ENCODE peak calls at places on chromosomes 6 and 20, in five cellular contexts. One of them, this sample, is unnamed.

GRCh38 chr6:119738425-119738824 is 388.9 kb upstream of the MAN1A1 start:
- DNase-seq in cardiac muscle cell: no peak
- DNase-seq in heart right ventricle: no peak
- DNase-seq in AG09309: no peak
- DNase-seq in BJ: no peak
- DNase-seq in this sample: no peak

GRCh38 chr6:10402648-10403311 is 12.1 kb downstream of the TFAP2A start:
- DNase-seq in cardiac muscle cell: no peak
- DNase-seq in heart right ventricle: no peak
- DNase-seq in AG09309: no peak
- DNase-seq in BJ: no peak
- DNase-seq in this sample: no peak

GRCh38 chr20:34891166-34892062 is 15.0 kb downstream of the ACSS2 start:
- DNase-seq in cardiac muscle cell: peak
- DNase-seq in heart right ventricle: no peak
- DNase-seq in AG09309: peak
- DNase-seq in BJ: peak
- DNase-seq in this sample: peak

GRCh38 chr6:2158596-2159271 is 86.7 kb downstream of the GMDS start:
- DNase-seq in cardiac muscle cell: peak
- DNase-seq in heart right ventricle: no peak
- DNase-seq in AG09309: no peak
- DNase-seq in BJ: no peak
- DNase-seq in this sample: peak

GRCh38 chr20:9572690-9573089 is 58.3 kb downstream of the LAMP5 start:
- DNase-seq in cardiac muscle cell: no peak
- DNase-seq in heart right ventricle: no peak
- DNase-seq in AG09309: no peak
- DNase-seq in BJ: no peak
- DNase-seq in this sample: no peak

GRCh38 chr6:2471474-2471873 is 226.1 kb upstream of the GMDS start:
- DNase-seq in cardiac muscle cell: no peak
- DNase-seq in heart right ventricle: no peak
- DNase-seq in AG09309: no peak
- DNase-seq in BJ: no peak
- DNase-seq in this sample: no peak

GRCh38 chr6:139508023-139508422 is 133.6 kb upstream of the CITED2 start:
- DNase-seq in cardiac muscle cell: peak
- DNase-seq in heart right ventricle: no peak
- DNase-seq in AG09309: no peak
- DNase-seq in BJ: no peak
- DNase-seq in this sample: peak

GRCh38 chr20:56259948-56260347 is 11.4 kb downstream of the MC3R start:
- DNase-seq in cardiac muscle cell: no peak
- DNase-seq in heart right ventricle: no peak
- DNase-seq in AG09309: no peak
- DNase-seq in BJ: no peak
- DNase-seq in this sample: no peak

GRCh38 chr6:79546186-79546585 is 9.0 kb upstream of the LCA5 start:
- DNase-seq in cardiac muscle cell: peak
- DNase-seq in heart right ventricle: no peak
- DNase-seq in AG09309: no peak
- DNase-seq in BJ: no peak
- DNase-seq in this sample: peak

GRCh38 chr20:35788796-35789195 is 17.0 kb downstream of the PHF20 start:
- DNase-seq in cardiac muscle cell: no peak
- DNase-seq in heart right ventricle: no peak
- DNase-seq in AG09309: no peak
- DNase-seq in BJ: no peak
- DNase-seq in this sample: no peak

GRCh38 chr6:1856381-1856780 is 246.7 kb downstream of the FOXC1 start:
- DNase-seq in cardiac muscle cell: peak
- DNase-seq in heart right ventricle: no peak
- DNase-seq in AG09309: peak
- DNase-seq in BJ: peak
- DNase-seq in this sample: peak

GRCh38 chr6:16345449-16346330 is 107.3 kb downstream of the GMPR start:
- DNase-seq in cardiac muscle cell: peak
- DNase-seq in heart right ventricle: no peak
- DNase-seq in AG09309: peak
- DNase-seq in BJ: peak
- DNase-seq in this sample: peak

GRCh38 chr20:52056203-52057062 is 135.1 kb downstream of the ZFP64 start:
- DNase-seq in cardiac muscle cell: peak
- DNase-seq in heart right ventricle: no peak
- DNase-seq in AG09309: peak
- DNase-seq in BJ: peak
- DNase-seq in this sample: peak

GRCh38 chr6:151303231-151303630 is 63.5 kb downstream of the AKAP12 start:
- DNase-seq in cardiac muscle cell: no peak
- DNase-seq in heart right ventricle: no peak
- DNase-seq in AG09309: no peak
- DNase-seq in BJ: no peak
- DNase-seq in this sample: no peak

GRCh38 chr6:142530566-142530965 is 228.8 kb downstream of the ADGRG6 start:
- DNase-seq in cardiac muscle cell: no peak
- DNase-seq in heart right ventricle: no peak
- DNase-seq in AG09309: no peak
- DNase-seq in BJ: no peak
- DNase-seq in this sample: no peak
- H3K4me3 ChIP-seq in cardiac muscle cell: no peak
- H3K4me3 ChIP-seq in heart right ventricle: no peak
- H3K4me3 ChIP-seq in AG09309: no peak
- H3K4me3 ChIP-seq in BJ: no peak
- H3K4me3 ChIP-seq in this sample: no peak

GRCh38 chr6:9254251-9254650 is 818.9 kb upstream of the SLC35B3 start:
- DNase-seq in cardiac muscle cell: no peak
- DNase-seq in heart right ventricle: no peak
- DNase-seq in AG09309: no peak
- DNase-seq in BJ: no peak
- DNase-seq in this sample: no peak

GRCh38 chr6:9257215-9257614 is 821.9 kb upstream of the SLC35B3 start:
- DNase-seq in cardiac muscle cell: no peak
- DNase-seq in heart right ventricle: no peak
- DNase-seq in AG09309: no peak
- DNase-seq in BJ: no peak
- DNase-seq in this sample: no peak

GRCh38 chr6:9248125-9248524 is 812.8 kb upstream of the SLC35B3 start:
- DNase-seq in cardiac muscle cell: no peak
- DNase-seq in heart right ventricle: no peak
- DNase-seq in AG09309: no peak
- DNase-seq in BJ: no peak
- DNase-seq in this sample: no peak

GRCh38 chr6:9252784-9253183 is 817.4 kb upstream of the SLC35B3 start:
- DNase-seq in cardiac muscle cell: no peak
- DNase-seq in heart right ventricle: no peak
- DNase-seq in AG09309: no peak
- DNase-seq in BJ: no peak
- DNase-seq in this sample: no peak
- TF ChIP-seq CTCF in cardiac muscle cell: no peak
- TF ChIP-seq CTCF in heart right ventricle: no peak
- TF ChIP-seq CTCF in AG09309: no peak
- TF ChIP-seq CTCF in BJ: no peak
- TF ChIP-seq CTCF in this sample: no peak

DNA sequence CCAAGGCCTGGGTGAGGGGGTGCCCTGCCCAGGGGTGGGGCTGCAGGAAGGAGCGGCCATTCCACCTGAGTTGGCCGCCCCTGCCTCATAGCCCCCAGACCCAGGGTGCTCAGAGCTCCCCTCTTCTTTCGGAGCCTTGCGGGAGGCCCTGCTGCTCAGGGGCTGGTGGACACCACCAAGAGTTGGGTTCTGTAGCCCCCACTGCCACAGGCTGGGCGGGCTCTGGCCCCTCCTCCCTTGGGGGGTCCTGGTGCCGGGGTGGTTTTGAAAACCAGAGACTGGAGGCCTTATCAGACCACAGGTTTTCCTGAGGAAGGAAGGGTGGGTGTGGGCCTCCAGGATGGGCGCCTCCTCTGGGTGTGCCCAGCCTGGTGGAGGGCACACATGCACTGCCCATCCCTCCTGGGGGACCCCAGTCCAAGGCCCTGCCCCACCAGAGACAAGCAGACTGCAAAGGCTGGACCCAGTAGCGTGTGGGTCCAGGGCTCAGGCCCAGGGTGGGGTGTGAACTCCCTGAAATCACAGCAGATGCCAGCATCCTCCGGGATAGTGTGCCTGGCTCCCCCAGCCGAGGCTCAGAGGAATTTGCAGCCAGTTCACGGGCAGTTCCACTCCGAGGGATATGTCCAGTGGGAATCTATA is 13.4 kb upstream of the ZBTB46 start:
- DNase-seq in cardiac muscle cell: no peak
- DNase-seq in heart right ventricle: no peak
- DNase-seq in AG09309: no peak
- DNase-seq in BJ: no peak
- DNase-seq in this sample: no peak
- H3K4me3 ChIP-seq in cardiac muscle cell: no peak
- H3K4me3 ChIP-seq in heart right ventricle: no peak
- H3K4me3 ChIP-seq in AG09309: no peak
- H3K4me3 ChIP-seq in BJ: no peak
- H3K4me3 ChIP-seq in this sample: no peak

GRCh38 chr20:4898282-4898681 is 103.0 kb downstream of the SLC23A2 start:
- DNase-seq in cardiac muscle cell: peak
- DNase-seq in heart right ventricle: peak
- DNase-seq in AG09309: peak
- DNase-seq in BJ: peak
- DNase-seq in this sample: peak

GRCh38 chr20:4897600-4897999 is 103.7 kb downstream of the SLC23A2 start:
- DNase-seq in cardiac muscle cell: no peak
- DNase-seq in heart right ventricle: no peak
- DNase-seq in AG09309: no peak
- DNase-seq in BJ: no peak
- DNase-seq in this sample: no peak

GRCh38 chr20:4896119-4896700 is 105.1 kb downstream of the SLC23A2 start:
- DNase-seq in cardiac muscle cell: no peak
- DNase-seq in heart right ventricle: no peak
- DNase-seq in AG09309: no peak
- DNase-seq in BJ: no peak
- DNase-seq in this sample: no peak

GRCh38 chr20:4898845-4899244 is 102.5 kb downstream of the SLC23A2 start:
- DNase-seq in cardiac muscle cell: no peak
- DNase-seq in heart right ventricle: no peak
- DNase-seq in AG09309: no peak
- DNase-seq in BJ: no peak
- DNase-seq in this sample: no peak

DNA sequence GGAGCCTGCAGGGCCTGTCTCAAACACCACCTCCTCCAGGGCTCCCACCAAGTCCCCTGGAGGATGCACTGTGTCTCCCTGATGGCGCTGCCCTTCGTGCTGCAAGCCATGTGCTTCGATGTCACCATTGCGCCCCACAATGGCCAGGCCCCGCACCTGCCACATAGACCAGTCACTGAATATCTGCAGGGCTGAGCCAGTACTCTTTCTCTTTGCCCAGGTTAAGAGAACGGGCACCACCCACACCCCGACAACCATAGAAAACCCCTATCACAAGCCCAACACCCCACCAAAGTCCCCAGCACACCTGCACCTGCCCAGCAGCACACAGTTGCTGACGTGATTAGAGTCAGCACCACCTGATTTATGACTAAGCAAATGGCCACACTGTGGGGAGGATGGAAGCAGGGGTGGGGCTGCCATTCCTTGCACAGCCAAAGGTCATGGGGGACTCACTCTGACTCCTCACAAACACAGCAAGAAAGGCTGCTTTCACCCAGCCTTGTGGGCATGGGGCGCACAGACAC is 104.3 kb downstream of the SLC23A2 start:
- DNase-seq in cardiac muscle cell: no peak
- DNase-seq in heart right ventricle: no peak
- DNase-seq in AG09309: no peak
- DNase-seq in BJ: no peak
- DNase-seq in this sample: no peak
- TF ChIP-seq CTCF in cardiac muscle cell: no peak
- TF ChIP-seq CTCF in heart right ventricle: no peak
- TF ChIP-seq CTCF in AG09309: no peak
- TF ChIP-seq CTCF in BJ: no peak
- TF ChIP-seq CTCF in this sample: no peak

DNA sequence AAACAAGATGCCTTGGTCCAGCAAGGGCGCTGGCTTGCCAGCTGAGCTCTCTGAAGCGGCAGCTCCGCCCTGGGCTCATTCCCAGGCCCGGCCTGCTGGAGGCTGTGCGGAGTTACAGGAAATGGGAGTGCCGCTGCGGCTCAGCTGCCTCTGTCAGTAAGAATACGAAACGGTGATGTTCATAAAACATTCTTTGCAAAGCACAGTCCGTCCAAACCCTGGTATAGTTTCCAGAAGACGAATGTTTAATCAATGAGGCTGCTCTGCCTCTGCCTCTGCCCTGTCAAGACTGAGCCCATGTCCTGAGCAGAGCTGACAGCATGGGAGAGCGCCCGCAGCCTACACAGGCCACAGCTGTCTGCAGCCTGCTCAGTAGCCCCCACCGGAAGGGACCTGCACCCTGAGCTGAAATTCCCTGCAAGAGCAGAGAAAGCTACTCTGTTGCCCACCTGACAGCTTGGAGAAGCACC is 153.3 kb upstream of the SNX9 start:
- DNase-seq in cardiac muscle cell: peak
- DNase-seq in heart right ventricle: peak
- DNase-seq in AG09309: peak
- DNase-seq in BJ: peak
- DNase-seq in this sample: peak
- H3K4me3 ChIP-seq in cardiac muscle cell: no peak
- H3K4me3 ChIP-seq in heart right ventricle: peak
- H3K4me3 ChIP-seq in AG09309: no peak
- H3K4me3 ChIP-seq in BJ: no peak
- H3K4me3 ChIP-seq in this sample: peak

GRCh38 chr6:168089186-168090063 is 10.4 kb upstream of the FRMD1 start:
- DNase-seq in cardiac muscle cell: no peak
- DNase-seq in heart right ventricle: no peak
- DNase-seq in AG09309: no peak
- DNase-seq in BJ: no peak
- DNase-seq in this sample: no peak
- TF ChIP-seq CTCF in cardiac muscle cell: no peak
- TF ChIP-seq CTCF in heart right ventricle: no peak
- TF ChIP-seq CTCF in AG09309: no peak
- TF ChIP-seq CTCF in BJ: no peak
- TF ChIP-seq CTCF in this sample: no peak

GRCh38 chr20:31740656-31741323 is 1.7 kb downstream of the TPX2 start:
- DNase-seq in cardiac muscle cell: no peak
- DNase-seq in heart right ventricle: no peak
- DNase-seq in AG09309: no peak
- DNase-seq in BJ: no peak
- DNase-seq in this sample: no peak

GRCh38 chr20:31740208-31740607 is 1.1 kb downstream of the TPX2 start:
- DNase-seq in cardiac muscle cell: peak
- DNase-seq in heart right ventricle: no peak
- DNase-seq in AG09309: no peak
- DNase-seq in BJ: no peak
- DNase-seq in this sample: peak

GRCh38 chr20:31738729-31739549 is at the start of gene TPX2:
- DNase-seq in cardiac muscle cell: peak
- DNase-seq in heart right ventricle: peak
- DNase-seq in AG09309: peak
- DNase-seq in BJ: peak
- DNase-seq in this sample: peak

GRCh38 chr20:31739550-31739863 is 417 bp downstream of the TPX2 start:
- DNase-seq in cardiac muscle cell: no peak
- DNase-seq in heart right ventricle: no peak
- DNase-seq in AG09309: no peak
- DNase-seq in BJ: no peak
- DNase-seq in this sample: no peak
- H3K4me3 ChIP-seq in cardiac muscle cell: peak
- H3K4me3 ChIP-seq in heart right ventricle: peak
- H3K4me3 ChIP-seq in AG09309: peak
- H3K4me3 ChIP-seq in BJ: peak
- H3K4me3 ChIP-seq in this sample: peak